ENCODE peak calls at places on chromosomes 3 and 15, in four cellular contexts. V is progenitor cell of endocrine pancreas, M is GM23338, S is fibroblast of pulmonary artery. X is an unnamed sample.

GRCh38 chr15:71730277-71731144 is 79.8 kb upstream of the NR2E3 start:
- DNase-seq in S (peak), M (peak), V (no peak), X (peak)

GRCh38 chr3:191775451-191776233 is 314.7 kb downstream of the PYDC2 start:
- DNase-seq in V (no peak), S (no peak), M (no peak), X (no peak)

GRCh38 chr3:150083653-150084037 is 113.0 kb upstream of the PFN2 start:
- DNase-seq in V (no peak), M (no peak), S (peak), X (no peak)

GRCh38 chr15:94105760-94106159 is 125.6 kb upstream of the MCTP2 start:
- DNase-seq in V (no peak), S (no peak), M (peak), X (no peak)

GRCh38 chr15:47750030-47750739 is 32.9 kb downstream of the SEMA6D start:
- DNase-seq in V (no peak), M (no peak), S (peak), X (no peak)

GRCh38 chr3:10927551-10927950 is 65.0 kb upstream of the SLC6A1 start:
- DNase-seq in V (no peak), M (no peak), S (no peak), X (no peak)

GRCh38 chr3:17444865-17445264 is 297.6 kb downstream of the TBC1D5 start:
- DNase-seq in M (no peak), S (no peak), V (no peak), X (no peak)

GRCh38 chr3:37906734-37907282 is 45.1 kb downstream of the CTDSPL start:
- DNase-seq in M (no peak), S (no peak), V (no peak), X (no peak)

GRCh38 chr15:70517194-70517590 is 246.2 kb downstream of the UACA start:
- DNase-seq in M (no peak), S (no peak), V (no peak), X (no peak)

GRCh38 chr15:32979710-32980109 is 214.8 kb downstream of the FMN1 start:
- DNase-seq in V (no peak), S (peak), M (no peak), X (no peak)

GRCh38 chr3:98002717-98003116 is 30.5 kb upstream of the RIOX2 start:
- DNase-seq in V (no peak), M (no peak), S (no peak), X (no peak)

GRCh38 chr15:96421211-96421610 is 90.7 kb downstream of the NR2F2 start:
- DNase-seq in M (peak), V (no peak), S (no peak), X (no peak)

GRCh38 chr3:157782236-157782635 is 279.0 kb upstream of the VEPH1 start:
- DNase-seq in V (no peak), S (peak), M (no peak), X (no peak)

GRCh38 chr3:157174265-157174615 is 14.3 kb upstream of the CCNL1 start:
- DNase-seq in V (no peak), S (no peak), M (peak), X (no peak)

GRCh38 chr3:194552327-194552949 is 65.6 kb upstream of the ATP13A3 start:
- DNase-seq in V (no peak), S (no peak), M (no peak), X (no peak)

GRCh38 chr15:96345560-96346389 is 15.3 kb downstream of the NR2F2 start:
- DNase-seq in S (peak), V (no peak), M (peak), X (peak)

GRCh38 chr3:62636235-62636826 is 238.9 kb downstream of the CADPS start:
- DNase-seq in M (no peak), S (no peak), V (no peak), X (no peak)

GRCh38 chr3:52983336-52983807 is 62.5 kb downstream of the SFMBT1 start:
- DNase-seq in V (no peak), S (no peak), M (no peak), X (no peak)

GRCh38 chr3:167008765-167009164 is 371.3 kb downstream of the ZBBX start:
- DNase-seq in M (no peak), S (no peak), V (no peak), X (no peak)

GRCh38 chr3:133881987-133882825 is 13.5 kb downstream of the RAB6B start:
- DNase-seq in S (no peak), V (no peak), M (no peak), X (no peak)

GRCh38 chr15:47460775-47461174 is 256.5 kb upstream of the SEMA6D start:
- DNase-seq in M (no peak), S (no peak), V (no peak), X (no peak)

GRCh38 chr3:57252404-57252803 is 24.9 kb downstream of the APPL1 start:
- DNase-seq in M (no peak), S (no peak), V (no peak), X (no peak)

GRCh38 chr15:27685638-27686037 is 413.5 kb downstream of the OCA2 start:
- DNase-seq in M (no peak), S (no peak), V (no peak), X (no peak)

GRCh38 chr15:63895787-63896218 is 62.1 kb upstream of the HERC1 start:
- DNase-seq in M (no peak), S (no peak), V (no peak), X (no peak)
- TF ChIP-seq CTCF in M (no peak), S (no peak), V (no peak), X (no peak)

DNA sequence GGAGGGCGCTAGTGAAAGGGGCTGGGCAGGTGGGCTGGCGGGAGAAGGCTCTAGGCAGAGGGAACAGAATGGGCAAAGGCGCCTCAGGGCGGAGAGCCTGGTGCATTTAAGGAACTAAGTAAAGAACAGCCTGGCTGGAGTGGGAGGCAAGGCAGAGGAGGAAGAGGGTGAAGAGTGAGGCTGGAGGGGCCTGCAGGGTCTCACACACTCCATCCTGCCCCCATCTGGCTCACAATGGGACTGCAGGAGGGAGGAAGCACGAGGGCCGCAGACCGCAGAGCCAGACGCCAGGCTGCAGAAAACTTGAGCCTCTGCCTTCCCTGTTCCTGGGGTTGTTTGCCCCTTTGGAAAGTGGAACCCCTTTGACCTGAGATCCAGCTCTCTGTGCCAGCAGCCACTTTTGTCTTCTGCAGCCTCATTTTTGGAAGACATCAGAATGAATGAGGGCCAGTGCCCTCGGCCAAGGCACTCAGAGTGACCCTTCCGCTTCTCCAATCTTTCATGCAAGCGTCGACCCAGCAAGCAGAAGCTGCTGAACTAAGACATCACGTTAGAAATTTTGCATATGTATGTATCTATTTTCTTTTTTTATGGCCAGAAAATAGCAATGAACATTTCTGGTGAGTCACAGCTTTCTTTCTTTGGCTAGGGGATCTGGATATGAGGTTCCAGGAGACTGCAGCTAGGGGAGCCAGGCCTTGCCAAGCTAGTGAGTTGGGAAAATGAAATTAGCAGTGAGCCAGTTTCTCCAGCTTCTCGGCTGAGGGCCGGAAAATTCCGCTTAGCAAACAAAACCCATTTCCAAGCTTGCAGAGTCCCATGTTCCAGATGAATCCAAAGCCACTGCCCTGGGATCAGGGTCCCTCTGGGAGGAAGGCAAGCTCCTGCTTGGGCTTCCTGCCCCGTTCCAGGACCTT is 137.8 kb downstream of the SRGAP3 start:
- DNase-seq in S (no peak), M (peak), V (no peak), X (no peak)
- TF ChIP-seq CTCF in S (no peak), M (peak), V (no peak), X (no peak)

GRCh38 chr3:128469128-128469527 is 2.4 kb upstream of the DNAJB8 start:
- DNase-seq in V (no peak), M (no peak), S (no peak), X (no peak)
- TF ChIP-seq CTCF in V (no peak), M (no peak), S (no peak), X (no peak)

GRCh38 chr3:96813820-96814580 is 394 bp upstream of the EPHA6 start:
- DNase-seq in S (peak), V (peak), M (peak), X (peak)
- TF ChIP-seq CTCF in S (peak), V (peak), M (no peak), X (peak)

DNA sequence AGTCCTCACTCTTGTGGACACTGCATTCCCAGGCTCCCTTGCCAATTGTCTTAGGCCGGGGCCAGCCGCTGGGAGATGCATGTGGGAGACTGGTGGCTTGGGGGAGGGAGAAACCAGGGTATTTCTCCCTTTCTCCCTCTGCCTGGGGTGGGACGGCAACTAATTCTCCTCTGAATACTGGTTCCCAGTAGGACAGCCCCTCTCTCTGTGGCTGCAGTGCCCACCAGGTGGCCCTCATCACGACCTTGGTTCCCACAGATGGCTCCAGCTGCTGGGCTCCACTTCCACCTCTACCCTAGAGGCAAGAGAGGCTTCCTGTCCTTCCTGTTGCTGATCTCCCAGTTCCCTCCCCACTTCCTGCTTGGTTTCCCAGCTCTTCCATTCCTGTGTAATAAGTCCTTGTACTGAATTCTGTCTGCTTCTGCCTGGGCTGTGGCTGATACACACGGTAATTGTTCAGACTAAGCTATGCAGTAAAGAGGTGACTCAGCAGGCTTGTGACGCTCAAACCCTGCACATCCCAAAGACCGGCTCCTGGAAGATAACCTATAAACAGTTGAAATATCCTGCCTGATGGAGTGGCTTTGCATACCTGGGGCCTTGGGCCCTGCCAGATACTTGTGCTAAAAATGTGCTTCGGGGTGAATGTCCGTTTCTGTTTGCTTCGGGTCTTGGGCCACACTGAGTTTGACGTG is 20.4 kb upstream of the COPG1 start:
- DNase-seq in M (peak), S (peak), V (no peak), X (no peak)
- TF ChIP-seq CTCF in M (peak), S (peak), V (peak), X (no peak)

GRCh38 chr3:176514297-176514696 is 683.0 kb downstream of the TBL1XR1 start:
- DNase-seq in V (no peak), S (peak), M (peak), X (no peak)
- TF ChIP-seq CTCF in V (peak), S (peak), M (peak), X (peak)

DNA sequence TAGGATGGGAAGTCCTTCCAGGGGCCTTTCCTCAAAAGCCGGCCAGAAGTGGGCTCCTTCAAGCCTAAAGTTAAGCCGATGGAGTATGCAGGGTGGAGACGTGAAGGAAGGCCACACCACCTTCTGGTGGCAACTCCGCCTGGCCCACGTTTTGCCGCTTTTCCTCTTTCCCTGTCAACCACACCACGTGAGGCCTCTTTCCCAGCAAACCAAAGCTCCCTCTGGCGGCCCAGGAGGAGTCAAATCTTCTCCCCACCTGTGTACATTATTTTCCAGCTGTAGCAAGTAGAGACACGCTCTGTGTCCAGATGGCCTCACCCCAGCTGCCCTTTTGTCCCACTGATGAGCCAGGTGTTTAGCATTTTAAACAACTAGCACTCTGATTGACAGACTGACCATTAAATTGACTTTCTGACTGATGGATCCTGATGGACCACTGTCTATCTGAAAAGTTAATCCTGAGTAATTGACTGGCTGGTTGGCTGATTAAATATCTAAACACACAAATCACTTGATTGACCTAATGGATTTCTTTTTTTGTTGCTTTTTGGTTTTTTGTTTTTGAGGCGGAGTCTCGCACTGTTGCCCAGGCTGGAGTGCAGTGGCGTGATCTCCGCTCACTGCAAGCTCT is 59.6 kb upstream of the ZBTB38 start:
- DNase-seq in V (peak), S (peak), M (peak), X (peak)
- TF ChIP-seq CTCF in V (peak), S (peak), M (peak), X (peak)

GRCh38 chr15:31932581-31932980 is 97.7 kb upstream of the CHRNA7 start:
- DNase-seq in M (no peak), V (no peak), S (no peak), X (no peak)

GRCh38 chr15:31930967-31931366 is 99.3 kb upstream of the CHRNA7 start:
- DNase-seq in S (no peak), M (no peak), V (no peak), X (no peak)

DNA sequence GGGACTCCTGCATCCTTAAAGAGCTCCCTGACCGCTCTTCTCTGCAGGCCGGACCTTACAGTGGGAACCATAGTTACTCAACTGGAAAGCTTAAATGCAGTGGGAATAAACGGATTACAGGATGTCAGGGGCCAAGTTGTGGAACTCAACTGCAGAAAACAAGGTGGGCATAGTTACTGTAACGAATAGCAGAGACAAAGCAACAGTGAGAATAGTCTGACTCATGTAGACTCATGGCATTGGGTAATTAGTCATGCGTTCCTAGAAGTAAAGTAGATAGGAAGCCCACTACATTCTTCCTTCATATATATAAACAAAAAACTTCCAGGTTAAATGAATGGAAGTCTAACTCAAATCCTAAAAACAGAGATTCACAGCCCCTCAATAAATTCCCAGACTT is 95.5 kb upstream of the CHRNA7 start:
- DNase-seq in M (no peak), S (no peak), V (no peak), X (no peak)
- TF ChIP-seq CTCF in M (no peak), S (no peak), V (no peak), X (no peak)

DNA sequence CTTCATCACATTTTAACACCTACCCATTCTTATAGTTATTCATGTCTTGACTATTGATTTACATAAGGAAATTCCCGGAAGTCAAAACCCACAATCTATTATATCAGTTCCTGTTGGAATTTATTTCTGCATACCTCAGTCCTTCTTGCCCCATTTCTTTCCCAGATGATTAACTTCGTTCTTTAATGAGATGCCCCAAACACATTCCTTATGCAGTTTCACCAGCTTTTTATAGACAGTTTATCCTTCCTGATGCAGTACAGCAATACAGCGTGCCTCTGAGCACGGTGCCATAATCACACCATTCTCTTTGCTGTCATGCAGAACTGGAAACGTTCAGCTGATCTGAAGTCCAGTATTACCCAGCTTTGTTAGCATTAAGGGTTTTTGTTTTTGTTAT is 175.9 kb upstream of the NANOGP8 start:
- DNase-seq in V (no peak), M (no peak), S (no peak), X (no peak)
- TF ChIP-seq CTCF in V (no peak), M (no peak), S (no peak), X (no peak)

GRCh38 chr3:125166581-125166980 is 46.0 kb downstream of the SLC12A8 start:
- DNase-seq in S (peak), M (no peak), V (no peak), X (no peak)

GRCh38 chr3:125165948-125166553 is 46.5 kb downstream of the SLC12A8 start:
- DNase-seq in M (peak), V (no peak), S (no peak), X (no peak)

GRCh38 chr3:125161607-125162219 is 50.8 kb downstream of the SLC12A8 start:
- DNase-seq in V (no peak), S (no peak), M (no peak), X (no peak)

GRCh38 chr3:125165189-125165947 is 47.2 kb downstream of the SLC12A8 start:
- DNase-seq in V (no peak), S (peak), M (peak), X (peak)

GRCh38 chr3:125163739-125164601 is 48.6 kb downstream of the SLC12A8 start:
- DNase-seq in M (peak), V (no peak), S (no peak), X (no peak)
- TF ChIP-seq CTCF in M (peak), V (no peak), S (peak), X (no peak)